ENCODE peak calls at places on chromosomes 2 and 18, in ten cellular contexts. W is activated T-cell treated with anti-CD3 and anti-CD28 coated beads for 4 hours; X is H54; Y is NCI-H345; J is neuronal stem cell; O is substantia nigra; P is stimulated activated CD8-positive, alpha-beta memory T cell treated with anti-CD3 and anti-CD28 coated beads, Interleukin-4, amount 100 ng/mL, for 24 hours; G is astrocyte of the spinal cord; S is BJ; U is amniotic stem cell. T is an unnamed sample.

GRCh38 chr2:187964742-187965141 is 326.9 kb upstream of the GULP1 start:
- DNase-seq in U (no peak), S (no peak), P (no peak), W (no peak), O (no peak), X (no peak), G (peak; percentile 53), J (no peak), Y (no peak), T (no peak)

GRCh38 chr2:133986076-133986837 is 267.6 kb upstream of the MGAT5 start:
- DNase-seq in G (no peak), O (no peak), P (no peak), W (no peak), Y (no peak), J (no peak), S (no peak), U (peak; percentile 20), X (no peak), T (peak; percentile 14)

GRCh38 chr18:9615973-9616559 is 1.7 kb upstream of the PPP4R1 start:
- DNase-seq in X (no peak), J (no peak), G (peak; percentile 37), P (no peak), W (no peak), S (no peak), U (no peak), O (no peak), Y (no peak), T (no peak)

GRCh38 chr2:8265827-8266226 is 416.0 kb upstream of the ID2 start:
- DNase-seq in S (no peak), X (no peak), J (no peak), G (no peak), W (no peak), P (no peak), Y (no peak), U (no peak), O (no peak), T (no peak)

GRCh38 chr2:218229851-218230250 is 12.9 kb downstream of the ARPC2 start:
- DNase-seq in J (no peak), Y (no peak), U (no peak), O (no peak), W (no peak), S (no peak), P (no peak), G (peak; percentile 45), X (no peak), T (no peak)

GRCh38 chr2:15704788-15705115 is 113.1 kb downstream of the DDX1 start:
- DNase-seq in S (no peak), O (no peak), Y (no peak), U (no peak), W (no peak), P (no peak), X (no peak), J (no peak), G (no peak), T (no peak)

GRCh38 chr18:22670914-22671313 is 253.2 kb upstream of the CTAGE1 start:
- DNase-seq in Y (no peak), W (no peak), S (no peak), J (no peak), G (no peak), X (no peak), U (no peak), P (no peak), O (no peak), T (no peak)

GRCh38 chr2:203867561-203868200 is at the start of gene CTLA4:
- DNase-seq in W (no peak), P (no peak), S (no peak), Y (no peak), G (no peak), J (no peak), O (no peak), X (no peak), U (no peak), T (no peak)

GRCh38 chr18:32770651-32771168 is 2.1 kb downstream of the KLHL14 start:
- DNase-seq in O (no peak), J (no peak), P (no peak), W (no peak), G (no peak), S (no peak), U (no peak), Y (peak; percentile 65), X (no peak), T (no peak)

GRCh38 chr18:59950215-59950944 is 50.6 kb downstream of the PMAIP1 start:
- DNase-seq in P (no peak), G (peak; percentile 46), S (no peak), U (no peak), J (no peak), W (no peak), Y (no peak), X (no peak), O (no peak), T (no peak)

GRCh38 chr18:57839942-57840381 is 36.8 kb upstream of the ATP8B1 start:
- DNase-seq in Y (no peak), X (no peak), J (no peak), O (no peak), U (peak; percentile 76), S (peak; percentile 45), P (no peak), W (no peak), G (peak; percentile 71), T (peak; percentile 69)

GRCh38 chr2:79013629-79014028 is 11.9 kb upstream of the REG3G start:
- DNase-seq in G (no peak), S (no peak), O (no peak), U (no peak), P (no peak), J (no peak), W (no peak), Y (no peak), X (no peak), T (no peak)

GRCh38 chr2:223460774-223461211 is 141.4 kb downstream of the SCG2 start:
- DNase-seq in P (no peak), S (peak; percentile 26), J (no peak), O (no peak), Y (peak; percentile 47), G (peak; percentile 41), X (peak; percentile 8), U (no peak), W (no peak), T (peak; percentile 16)

GRCh38 chr2:42796427-42797248 is 4.3 kb upstream of the HAAO start:
- DNase-seq in P (no peak), Y (no peak), G (no peak), U (no peak), W (no peak), O (no peak), X (no peak), S (no peak), J (no peak), T (no peak)

GRCh38 chr2:233758849-233759248 is 1.2 kb upstream of the UGT1A1 start:
- DNase-seq in J (no peak), W (no peak), X (no peak), U (no peak), G (no peak), S (no peak), O (no peak), Y (no peak), P (no peak), T (no peak)

GRCh38 chr2:45014016-45014702 is 4.9 kb upstream of the SIX2 start:
- DNase-seq in O (no peak), Y (no peak), P (no peak), U (no peak), G (peak; percentile 36), S (no peak), J (no peak), W (no peak), X (peak; percentile 90), T (no peak)

GRCh38 chr2:23862716-23863426 is 64.1 kb downstream of the ATAD2B start:
- DNase-seq in J (no peak), G (no peak), X (no peak), Y (no peak), S (no peak), U (no peak), O (no peak), W (no peak), P (no peak), T (no peak)

GRCh38 chr2:173955004-173955403 is 10.2 kb downstream of the SP3 start:
- DNase-seq in Y (no peak), G (no peak), J (no peak), S (no peak), X (no peak), P (no peak), W (no peak), U (no peak), O (no peak), T (no peak)

GRCh38 chr18:21230436-21230835 is 11.6 kb upstream of the GREB1L start:
- DNase-seq in W (no peak), J (no peak), X (no peak), S (no peak), Y (no peak), P (no peak), G (no peak), U (no peak), O (no peak), T (no peak)

T was measured in AG04449.